ENCODE peak calls at places on chromosome 22, in nine cellular contexts. One of them, this sample, is unnamed.
A peak's percentile ranks its signal among the peaks of the same experiment; 100 is the strongest.

GRCh38 chr22:26559961-26560575 is 29.9 kb downstream of the TPST2 start:
- DNase-seq in spleen: no peak
- DNase-seq in stimulated activated CD4-positive, alpha-beta T cell treated with anti-CD3 and anti-CD28 coated beads, Interleukin-4, amount 100 ng/mL, for 1 hour: no peak
- DNase-seq in nephron progenitor cell: no peak
- DNase-seq in HCT116: no peak
- DNase-seq in activated T-helper 1 cell treated with Interleukin-2 at 50 U/mL for 16 hours: no peak
- DNase-seq in right atrium auricular region: no peak
- DNase-seq in GM23338: no peak
- DNase-seq in ELR: no peak
- DNase-seq in this sample: no peak

GRCh38 chr22:42167066-42167465 is 36.5 kb upstream of the CYP2D6 start:
- DNase-seq in GM23338: no peak
- DNase-seq in activated T-helper 1 cell treated with Interleukin-2 at 50 U/mL for 16 hours: no peak
- DNase-seq in HCT116: no peak
- DNase-seq in ELR: no peak
- DNase-seq in stimulated activated CD4-positive, alpha-beta T cell treated with anti-CD3 and anti-CD28 coated beads, Interleukin-4, amount 100 ng/mL, for 1 hour: no peak
- DNase-seq in right atrium auricular region: no peak
- DNase-seq in nephron progenitor cell: no peak
- DNase-seq in spleen: no peak
- DNase-seq in this sample: no peak

GRCh38 chr22:50604256-50604580 is 3.6 kb downstream of the MAPK8IP2 start:
- DNase-seq in GM23338: peak; percentile 34
- DNase-seq in activated T-helper 1 cell treated with Interleukin-2 at 50 U/mL for 16 hours: no peak
- DNase-seq in HCT116: no peak
- DNase-seq in spleen: peak; percentile 48
- DNase-seq in ELR: no peak
- DNase-seq in right atrium auricular region: no peak
- DNase-seq in stimulated activated CD4-positive, alpha-beta T cell treated with anti-CD3 and anti-CD28 coated beads, Interleukin-4, amount 100 ng/mL, for 1 hour: no peak
- DNase-seq in nephron progenitor cell: no peak
- DNase-seq in this sample: no peak

GRCh38 chr22:43798492-43798891 is 13.6 kb downstream of the EFCAB6 start:
- DNase-seq in right atrium auricular region: no peak
- DNase-seq in stimulated activated CD4-positive, alpha-beta T cell treated with anti-CD3 and anti-CD28 coated beads, Interleukin-4, amount 100 ng/mL, for 1 hour: no peak
- DNase-seq in GM23338: no peak
- DNase-seq in HCT116: no peak
- DNase-seq in ELR: no peak
- DNase-seq in spleen: no peak
- DNase-seq in activated T-helper 1 cell treated with Interleukin-2 at 50 U/mL for 16 hours: no peak
- DNase-seq in nephron progenitor cell: no peak
- DNase-seq in this sample: no peak

GRCh38 chr22:30416403-30416802 is 9.2 kb upstream of the MTFP1 start:
- DNase-seq in HCT116: no peak
- DNase-seq in GM23338: no peak
- DNase-seq in stimulated activated CD4-positive, alpha-beta T cell treated with anti-CD3 and anti-CD28 coated beads, Interleukin-4, amount 100 ng/mL, for 1 hour: no peak
- DNase-seq in right atrium auricular region: no peak
- DNase-seq in nephron progenitor cell: no peak
- DNase-seq in ELR: peak; percentile 39
- DNase-seq in spleen: no peak
- DNase-seq in activated T-helper 1 cell treated with Interleukin-2 at 50 U/mL for 16 hours: no peak
- DNase-seq in this sample: no peak

GRCh38 chr22:26589845-26590524 is at the start of gene TPST2:
- DNase-seq in right atrium auricular region: peak; percentile 74
- DNase-seq in nephron progenitor cell: peak; percentile 83
- DNase-seq in GM23338: peak; percentile 85
- DNase-seq in spleen: peak; percentile 95
- DNase-seq in activated T-helper 1 cell treated with Interleukin-2 at 50 U/mL for 16 hours: peak; percentile 76
- DNase-seq in stimulated activated CD4-positive, alpha-beta T cell treated with anti-CD3 and anti-CD28 coated beads, Interleukin-4, amount 100 ng/mL, for 1 hour: peak; percentile 77
- DNase-seq in HCT116: peak; percentile 19
- DNase-seq in ELR: peak; percentile 83
- DNase-seq in this sample: peak; percentile 73

GRCh38 chr22:36739185-36739584 is 35.6 kb upstream of the CACNG2 start:
- DNase-seq in right atrium auricular region: no peak
- DNase-seq in stimulated activated CD4-positive, alpha-beta T cell treated with anti-CD3 and anti-CD28 coated beads, Interleukin-4, amount 100 ng/mL, for 1 hour: no peak
- DNase-seq in spleen: no peak
- DNase-seq in nephron progenitor cell: no peak
- DNase-seq in ELR: no peak
- DNase-seq in activated T-helper 1 cell treated with Interleukin-2 at 50 U/mL for 16 hours: no peak
- DNase-seq in GM23338: no peak
- DNase-seq in HCT116: no peak
- DNase-seq in this sample: no peak

GRCh38 chr22:34072585-34072984 is 152.3 kb upstream of the LARGE1 start:
- DNase-seq in nephron progenitor cell: no peak
- DNase-seq in activated T-helper 1 cell treated with Interleukin-2 at 50 U/mL for 16 hours: no peak
- DNase-seq in HCT116: no peak
- DNase-seq in stimulated activated CD4-positive, alpha-beta T cell treated with anti-CD3 and anti-CD28 coated beads, Interleukin-4, amount 100 ng/mL, for 1 hour: no peak
- DNase-seq in GM23338: no peak
- DNase-seq in spleen: no peak
- DNase-seq in right atrium auricular region: no peak
- DNase-seq in ELR: no peak
- DNase-seq in this sample: no peak

GRCh38 chr22:17107547-17107810 is 13.7 kb downstream of the TMEM121B start:
- DNase-seq in HCT116: no peak
- DNase-seq in spleen: peak; percentile 74
- DNase-seq in right atrium auricular region: no peak
- DNase-seq in activated T-helper 1 cell treated with Interleukin-2 at 50 U/mL for 16 hours: no peak
- DNase-seq in nephron progenitor cell: no peak
- DNase-seq in stimulated activated CD4-positive, alpha-beta T cell treated with anti-CD3 and anti-CD28 coated beads, Interleukin-4, amount 100 ng/mL, for 1 hour: no peak
- DNase-seq in ELR: no peak
- DNase-seq in GM23338: no peak
- DNase-seq in this sample: no peak

GRCh38 chr22:24432059-24432853 is 4.9 kb downstream of the ADORA2A start:
- DNase-seq in nephron progenitor cell: no peak
- DNase-seq in spleen: peak; percentile 82
- DNase-seq in GM23338: no peak
- DNase-seq in ELR: peak; percentile 42
- DNase-seq in HCT116: no peak
- DNase-seq in activated T-helper 1 cell treated with Interleukin-2 at 50 U/mL for 16 hours: no peak
- DNase-seq in right atrium auricular region: peak; percentile 74
- DNase-seq in stimulated activated CD4-positive, alpha-beta T cell treated with anti-CD3 and anti-CD28 coated beads, Interleukin-4, amount 100 ng/mL, for 1 hour: peak; percentile 49
- DNase-seq in this sample: no peak

GRCh38 chr22:40434101-40434500 is 63.7 kb downstream of the SGSM3 start:
- DNase-seq in GM23338: no peak
- DNase-seq in spleen: no peak
- DNase-seq in activated T-helper 1 cell treated with Interleukin-2 at 50 U/mL for 16 hours: no peak
- DNase-seq in HCT116: no peak
- DNase-seq in stimulated activated CD4-positive, alpha-beta T cell treated with anti-CD3 and anti-CD28 coated beads, Interleukin-4, amount 100 ng/mL, for 1 hour: no peak
- DNase-seq in right atrium auricular region: no peak
- DNase-seq in ELR: no peak
- DNase-seq in nephron progenitor cell: no peak
- DNase-seq in this sample: no peak

GRCh38 chr22:46561435-46561905 is 24.1 kb upstream of the CELSR1 start:
- DNase-seq in nephron progenitor cell: no peak
- DNase-seq in GM23338: peak; percentile 78
- DNase-seq in HCT116: peak; percentile 87
- DNase-seq in ELR: peak; percentile 39
- DNase-seq in activated T-helper 1 cell treated with Interleukin-2 at 50 U/mL for 16 hours: no peak
- DNase-seq in stimulated activated CD4-positive, alpha-beta T cell treated with anti-CD3 and anti-CD28 coated beads, Interleukin-4, amount 100 ng/mL, for 1 hour: no peak
- DNase-seq in spleen: peak; percentile 47
- DNase-seq in right atrium auricular region: no peak
- DNase-seq in this sample: peak; percentile 23

GRCh38 chr22:27378343-27378800 is 423.2 kb downstream of the MN1 start:
- DNase-seq in activated T-helper 1 cell treated with Interleukin-2 at 50 U/mL for 16 hours: no peak
- DNase-seq in spleen: no peak
- DNase-seq in nephron progenitor cell: peak; percentile 17
- DNase-seq in stimulated activated CD4-positive, alpha-beta T cell treated with anti-CD3 and anti-CD28 coated beads, Interleukin-4, amount 100 ng/mL, for 1 hour: no peak
- DNase-seq in GM23338: no peak
- DNase-seq in HCT116: no peak
- DNase-seq in ELR: no peak
- DNase-seq in right atrium auricular region: no peak
- DNase-seq in this sample: no peak

GRCh38 chr22:22709719-22710445 is 65.5 kb downstream of the GGTLC2 start:
- DNase-seq in activated T-helper 1 cell treated with Interleukin-2 at 50 U/mL for 16 hours: no peak
- DNase-seq in stimulated activated CD4-positive, alpha-beta T cell treated with anti-CD3 and anti-CD28 coated beads, Interleukin-4, amount 100 ng/mL, for 1 hour: no peak
- DNase-seq in HCT116: no peak
- DNase-seq in right atrium auricular region: peak; percentile 13
- DNase-seq in spleen: no peak
- DNase-seq in GM23338: peak; percentile 81
- DNase-seq in ELR: no peak
- DNase-seq in nephron progenitor cell: peak; percentile 36
- DNase-seq in this sample: no peak

GRCh38 chr22:46025225-46025972 is 48.4 kb upstream of the WNT7B start:
- DNase-seq in spleen: peak; percentile 23
- DNase-seq in ELR: no peak
- DNase-seq in stimulated activated CD4-positive, alpha-beta T cell treated with anti-CD3 and anti-CD28 coated beads, Interleukin-4, amount 100 ng/mL, for 1 hour: no peak
- DNase-seq in right atrium auricular region: no peak
- DNase-seq in GM23338: no peak
- DNase-seq in HCT116: no peak
- DNase-seq in activated T-helper 1 cell treated with Interleukin-2 at 50 U/mL for 16 hours: no peak
- DNase-seq in nephron progenitor cell: no peak
- DNase-seq in this sample: no peak

GRCh38 chr22:43238526-43239006 is 51.6 kb upstream of the TTLL12 start:
- DNase-seq in GM23338: no peak
- DNase-seq in HCT116: no peak
- DNase-seq in right atrium auricular region: no peak
- DNase-seq in activated T-helper 1 cell treated with Interleukin-2 at 50 U/mL for 16 hours: no peak
- DNase-seq in ELR: no peak
- DNase-seq in nephron progenitor cell: no peak
- DNase-seq in spleen: no peak
- DNase-seq in stimulated activated CD4-positive, alpha-beta T cell treated with anti-CD3 and anti-CD28 coated beads, Interleukin-4, amount 100 ng/mL, for 1 hour: no peak
- DNase-seq in this sample: no peak

GRCh38 chr22:35442471-35442870 is 42.5 kb downstream of the MCM5 start:
- DNase-seq in ELR: no peak
- DNase-seq in stimulated activated CD4-positive, alpha-beta T cell treated with anti-CD3 and anti-CD28 coated beads, Interleukin-4, amount 100 ng/mL, for 1 hour: no peak
- DNase-seq in right atrium auricular region: no peak
- DNase-seq in GM23338: no peak
- DNase-seq in HCT116: no peak
- DNase-seq in spleen: no peak
- DNase-seq in nephron progenitor cell: no peak
- DNase-seq in activated T-helper 1 cell treated with Interleukin-2 at 50 U/mL for 16 hours: no peak
- DNase-seq in this sample: no peak

GRCh38 chr22:46592390-46592872 is 27.8 kb upstream of the GRAMD4 start:
- DNase-seq in ELR: peak; percentile 75
- DNase-seq in nephron progenitor cell: no peak
- DNase-seq in right atrium auricular region: no peak
- DNase-seq in HCT116: no peak
- DNase-seq in spleen: peak; percentile 92
- DNase-seq in stimulated activated CD4-positive, alpha-beta T cell treated with anti-CD3 and anti-CD28 coated beads, Interleukin-4, amount 100 ng/mL, for 1 hour: peak; percentile 36
- DNase-seq in activated T-helper 1 cell treated with Interleukin-2 at 50 U/mL for 16 hours: no peak
- DNase-seq in GM23338: no peak
- DNase-seq in this sample: peak; percentile 64